ENCODE peak calls at places on chromosomes 2 and 18, in four cellular contexts. J is K562, T is HepG2, Q is GM12878. I is an unnamed sample.

GRCh38 chr18:76425299-76426101 is 69.5 kb downstream of the ZNF516 start:
- DNase-seq in Q (no peak), J (no peak), T (no peak), I (no peak)

GRCh38 chr18:60120231-60120630 is 220.4 kb downstream of the PMAIP1 start:
- DNase-seq in T (no peak), J (no peak), Q (no peak), I (no peak)

GRCh38 chr2:177164584-177165052 is 48.0 kb upstream of the HNRNPA3 start:
- DNase-seq in T (peak), Q (peak), J (peak), I (peak)

GRCh38 chr18:55658598-55658997 is 70.6 kb upstream of the TCF4 start:
- DNase-seq in J (no peak), T (no peak), Q (no peak), I (no peak)

GRCh38 chr2:200376422-200377142 is 70.1 kb downstream of the SPATS2L start:
- DNase-seq in Q (no peak), T (peak), J (peak), I (no peak)

GRCh38 chr2:239027431-239028252 is 179.8 kb downstream of the TWIST2 start:
- DNase-seq in T (no peak), J (no peak), Q (no peak), I (no peak)

GRCh38 chr2:193679850-193680249 is 1485.1 kb upstream of the TMEFF2 start:
- DNase-seq in T (no peak), Q (no peak), J (no peak), I (no peak)

GRCh38 chr18:72541871-72542690 is 2.1 kb downstream of the CBLN2 start:
- DNase-seq in Q (no peak), T (no peak), J (no peak), I (peak)

GRCh38 chr2:1651131-1652066 is 92.9 kb downstream of the PXDN start:
- DNase-seq in T (no peak), J (no peak), Q (no peak), I (no peak)

GRCh38 chr18:76376225-76376624 is 118.8 kb downstream of the ZNF516 start:
- DNase-seq in Q (no peak), T (peak), J (no peak), I (no peak)

GRCh38 chr18:44589709-44590108 is 91.0 kb upstream of the SETBP1 start:
- DNase-seq in Q (no peak), T (no peak), J (no peak), I (no peak)

GRCh38 chr2:129369437-129369836 is 610.0 kb upstream of the RAB6C start:
- DNase-seq in J (no peak), T (no peak), Q (peak), I (no peak)

GRCh38 chr2:129861666-129862288 is 117.7 kb upstream of the RAB6C start:
- DNase-seq in T (no peak), Q (no peak), J (no peak), I (no peak)

GRCh38 chr2:205695460-205695979 is 13.2 kb downstream of the NRP2 start:
- DNase-seq in J (no peak), T (no peak), Q (no peak), I (no peak)

GRCh38 chr18:45658756-45659155 is 43.5 kb downstream of the SLC14A2 start:
- DNase-seq in J (no peak), Q (no peak), T (no peak), I (no peak)

GRCh38 chr2:15189236-15189635 is 371.9 kb downstream of the NBAS start:
- DNase-seq in T (no peak), J (no peak), Q (no peak), I (peak)

GRCh38 chr2:80238692-80239469 is 65.7 kb downstream of the LRRTM1 start:
- DNase-seq in J (peak), T (peak), Q (no peak), I (peak)

GRCh38 chr18:32588191-32588590 is 117.5 kb upstream of the GAREM1 start:
- DNase-seq in T (no peak), J (no peak), Q (no peak), I (no peak)

GRCh38 chr2:37376421-37377186 is 32.2 kb downstream of the QPCT start:
- DNase-seq in Q (peak), T (no peak), J (no peak), I (no peak)

GRCh38 chr2:222572761-222573174 is 83.1 kb downstream of the FARSB start:
- DNase-seq in Q (no peak), T (peak), J (no peak), I (no peak)

GRCh38 chr2:65722028-65722427 is 289.6 kb upstream of the SPRED2 start:
- DNase-seq in Q (no peak), J (no peak), T (no peak), I (peak)

GRCh38 chr2:224843141-224843540 is 127.0 kb upstream of the CCDC195 start:
- DNase-seq in T (no peak), J (no peak), Q (no peak), I (no peak)

GRCh38 chr18:304887-305529 is 37.2 kb upstream of the THOC1 start:
- DNase-seq in T (no peak), Q (no peak), J (no peak), I (no peak)

GRCh38 chr2:165646321-165646801 is 147.7 kb downstream of the GALNT3 start:
- DNase-seq in T (no peak), J (no peak), Q (no peak), I (no peak)

DNA sequence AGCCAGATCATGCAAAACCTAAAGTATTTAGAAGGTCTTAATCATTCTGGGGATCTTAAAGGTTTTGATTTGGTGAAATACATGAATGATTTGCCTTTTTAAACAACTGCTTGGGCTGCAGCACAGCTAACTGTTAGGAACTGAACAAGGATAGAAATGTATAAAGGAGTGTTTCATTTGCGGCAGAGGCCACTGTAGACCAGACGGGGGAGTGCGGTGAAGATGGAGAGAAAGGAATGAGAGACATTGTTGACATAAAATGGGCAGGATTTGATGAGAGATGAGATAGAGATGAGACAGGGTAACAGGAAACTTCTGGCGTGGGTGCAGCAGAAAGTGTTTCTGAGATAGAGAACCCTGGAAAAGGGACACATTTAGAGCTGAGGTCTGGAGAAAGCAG is 308.1 kb downstream of the TMX3 start:
- DNase-seq in T (no peak), J (no peak), Q (no peak), I (no peak)
- TF ChIP-seq ETV6 in T (no peak), J (no peak), Q (no peak), I (no peak)

GRCh38 chr2:54666741-54667639 is 56.5 kb upstream of the EML6 start:
- DNase-seq in Q (no peak), T (peak), J (no peak), I (no peak)
- TF ChIP-seq ETV6 in Q (no peak), T (no peak), J (no peak), I (no peak)

GRCh38 chr18:48640566-48641270 is 101.9 kb downstream of the CTIF start:
- DNase-seq in T (no peak), J (no peak), Q (no peak), I (no peak)
- TF ChIP-seq ETV6 in T (no peak), J (no peak), Q (no peak), I (no peak)

GRCh38 chr2:71748227-71748626 is 294.9 kb downstream of the DYSF start:
- DNase-seq in T (no peak), J (peak), Q (no peak), I (no peak)
- TF ChIP-seq ETV6 in T (no peak), J (no peak), Q (no peak), I (no peak)

DNA sequence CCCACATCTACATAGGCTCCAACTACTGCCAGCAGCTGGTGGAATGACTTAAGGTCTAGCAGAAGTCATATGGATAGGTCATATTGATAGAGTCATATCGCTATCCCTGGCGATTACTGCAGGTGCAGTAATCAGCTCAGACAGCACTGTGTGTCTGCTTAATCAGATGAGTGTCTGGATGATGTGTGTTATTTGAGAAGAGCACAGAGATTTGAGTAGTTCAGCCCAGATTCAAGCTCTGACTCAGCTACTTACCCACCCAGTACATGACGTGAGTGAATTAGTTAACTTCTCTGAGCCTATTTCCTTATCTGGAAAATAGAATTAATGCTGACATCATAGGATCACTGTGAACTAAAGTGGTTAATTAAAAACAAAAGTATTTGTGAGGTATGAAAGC is 78.9 kb downstream of the EHD3 start:
- DNase-seq in Q (no peak), J (no peak), T (no peak), I (no peak)
- TF ChIP-seq ETV6 in Q (no peak), J (no peak), T (no peak), I (no peak)

GRCh38 chr2:204686415-204686814 is 141.1 kb downstream of the PARD3B start:
- DNase-seq in J (no peak), T (no peak), Q (no peak), I (no peak)

GRCh38 chr2:204683384-204683783 is 138.1 kb downstream of the PARD3B start:
- DNase-seq in J (no peak), T (peak), Q (no peak), I (no peak)

GRCh38 chr2:204678031-204678430 is 132.8 kb downstream of the PARD3B start:
- DNase-seq in J (no peak), Q (no peak), T (no peak), I (no peak)

GRCh38 chr2:204681412-204681811 is 136.1 kb downstream of the PARD3B start:
- DNase-seq in J (no peak), Q (no peak), T (no peak), I (no peak)

DNA sequence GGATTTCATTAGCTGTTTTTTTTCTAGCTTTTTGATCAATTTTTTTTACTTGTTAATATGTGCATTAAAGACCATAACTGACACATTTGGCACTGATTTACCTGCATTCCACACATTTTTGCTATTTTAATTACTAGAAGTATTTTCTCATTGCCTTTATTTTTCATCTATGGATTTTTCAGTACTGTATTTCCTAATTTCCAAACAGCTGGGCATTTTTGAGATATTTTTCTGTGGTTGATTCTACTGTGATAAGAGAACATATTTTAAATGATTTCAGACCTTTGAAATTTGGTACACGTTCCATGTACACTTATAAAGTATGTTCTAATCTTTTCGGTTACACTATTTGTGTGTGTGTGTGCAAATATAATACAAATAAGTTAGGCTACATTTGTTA is 135.3 kb downstream of the PARD3B start:
- DNase-seq in J (no peak), T (no peak), Q (no peak), I (no peak)
- TF ChIP-seq ETV6 in J (no peak), T (no peak), Q (no peak), I (no peak)

GRCh38 chr2:235265348-235265965 is 228.4 kb upstream of the AGAP1 start:
- DNase-seq in T (peak), Q (no peak), J (no peak), I (no peak)

GRCh38 chr2:235264121-235264493 is 229.7 kb upstream of the AGAP1 start:
- DNase-seq in J (no peak), T (no peak), Q (no peak), I (no peak)

GRCh38 chr2:235264512-235264911 is 229.3 kb upstream of the AGAP1 start:
- DNase-seq in T (no peak), J (no peak), Q (no peak), I (no peak)

GRCh38 chr2:235262750-235263149 is 231.1 kb upstream of the AGAP1 start:
- DNase-seq in J (no peak), T (no peak), Q (no peak), I (no peak)

DNA sequence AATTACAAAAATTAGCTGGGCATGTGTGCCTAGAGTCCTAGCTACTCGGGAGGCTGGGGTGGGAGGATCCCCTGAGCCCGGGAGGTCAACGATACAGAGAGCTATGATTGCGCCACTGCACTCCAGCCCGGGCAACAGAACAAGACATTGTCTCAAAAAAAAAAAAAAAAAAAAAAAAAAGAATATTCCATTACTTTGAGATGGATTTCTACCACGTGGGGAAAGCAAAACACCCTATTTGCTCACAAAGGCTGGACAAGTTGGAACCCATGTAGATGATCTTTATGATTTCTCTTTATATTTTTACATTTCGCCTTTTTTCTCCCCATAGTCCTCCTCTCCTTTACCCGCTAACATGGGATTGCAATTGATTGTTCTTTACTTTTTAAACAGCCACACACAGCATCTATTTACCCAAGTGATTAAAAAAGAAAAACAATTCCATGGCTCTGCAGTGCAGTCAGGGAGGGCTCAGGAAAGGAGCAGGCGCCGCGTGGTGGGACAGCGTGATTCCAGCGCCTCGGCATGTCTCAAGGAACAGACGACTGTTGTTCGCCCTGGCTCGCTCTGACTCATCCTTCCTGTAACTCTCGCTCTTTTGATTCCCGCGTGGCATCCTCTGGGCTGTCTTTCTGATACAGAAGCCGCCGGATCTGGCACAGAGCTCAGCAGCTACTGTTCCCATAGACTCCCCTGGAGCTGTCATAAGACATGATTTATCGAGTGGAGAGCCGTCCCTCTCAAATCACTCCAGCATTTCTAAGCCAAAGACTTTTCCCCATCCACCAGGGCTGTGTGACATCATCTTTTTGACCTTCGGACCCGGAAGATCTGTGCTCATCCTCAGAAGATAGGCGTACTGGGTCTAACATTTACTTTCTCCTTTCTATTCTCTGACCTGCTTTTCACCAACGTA is 230.4 kb upstream of the AGAP1 start:
- DNase-seq in J (no peak), T (peak), Q (no peak), I (no peak)
- TF ChIP-seq ETV6 in J (no peak), T (no peak), Q (no peak), I (no peak)

DNA sequence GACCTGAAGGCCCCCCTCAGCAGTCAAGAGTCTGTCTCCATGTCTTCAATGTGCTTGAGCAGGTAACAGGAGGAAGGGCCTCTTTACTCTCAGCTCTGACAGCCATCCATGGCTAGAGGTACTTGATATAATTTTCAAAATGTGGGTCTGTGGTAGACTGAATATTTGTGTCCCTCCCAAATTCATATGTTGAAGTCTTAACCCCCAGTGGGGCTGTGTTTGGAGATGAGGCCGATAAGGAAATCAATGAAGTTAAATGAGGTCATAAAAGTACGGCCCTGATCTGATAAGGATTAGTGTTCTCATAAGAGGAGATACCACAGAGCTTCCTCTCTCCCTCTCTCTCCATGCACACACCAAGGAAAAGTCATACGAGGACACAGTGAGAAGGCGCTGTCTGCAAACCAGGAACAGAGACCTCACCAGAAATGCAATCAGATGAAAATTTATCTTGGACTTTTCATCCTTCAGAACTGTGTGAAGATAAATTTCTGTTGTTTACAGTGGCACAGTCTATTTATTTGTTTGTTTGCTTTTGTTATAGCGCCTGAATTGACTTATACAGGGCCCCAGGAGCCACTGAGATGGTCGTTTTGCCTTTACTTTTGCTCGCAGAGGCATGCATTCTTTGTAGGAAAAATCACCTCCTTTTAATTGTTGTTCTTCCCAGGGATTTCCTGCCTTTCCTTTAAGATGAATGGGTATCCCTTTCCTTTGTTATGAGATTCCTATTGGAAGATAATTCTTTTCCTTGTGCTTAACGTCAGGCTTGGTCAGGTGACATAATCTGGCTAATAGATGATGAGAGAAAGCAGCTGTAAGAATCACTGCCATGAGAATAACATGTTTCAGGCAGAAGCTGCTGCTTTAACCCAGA is 274.7 kb upstream of the TRIB2 start:
- DNase-seq in J (no peak), T (no peak), Q (no peak), I (no peak)
- TF ChIP-seq ETV6 in J (no peak), T (no peak), Q (no peak), I (peak)